ENCODE peak calls at places on chromosomes 4 and X, in six cellular contexts. P is ascending aorta; O is neuronal stem cell; A is naive thymus-derived CD4-positive, alpha-beta T cell; H is right atrium auricular region; X is right cardiac atrium. W is an unnamed sample.

GRCh38 chrX:57930051-57930450 is 19.8 kb upstream of the ZXDA start:
- DNase-seq in P (no peak), O (no peak), A (no peak), H (no peak), X (no peak), W (no peak)

GRCh38 chrX:97315939-97316338 is 432.2 kb downstream of the RPA4 start:
- DNase-seq in P (no peak), O (no peak), A (no peak), H (no peak), X (no peak), W (no peak)

GRCh38 chr4:139454111-139454600 is at the start of gene RAB33B:
- DNase-seq in P (peak; percentile 96), O (no peak), A (no peak), H (peak; percentile 95), X (no peak), W (no peak)

GRCh38 chr4:129453524-129453923 is 357.6 kb downstream of the C4orf33 start:
- DNase-seq in P (no peak), O (no peak), A (no peak), H (no peak), X (no peak), W (no peak)

GRCh38 chr4:121594796-121595526 is 101.8 kb downstream of the ANXA5 start:
- DNase-seq in P (no peak), O (no peak), A (no peak), H (peak; percentile 63), X (no peak), W (no peak)

GRCh38 chr4:20603671-20604313 is 96.5 kb upstream of the PACRGL start:
- DNase-seq in P (no peak), O (no peak), A (no peak), H (no peak), X (no peak), W (no peak)

GRCh38 chrX:17638731-17639130 is 98.6 kb upstream of the SCML1 start:
- DNase-seq in P (no peak), O (no peak), A (no peak), H (no peak), X (no peak), W (no peak)

GRCh38 chr4:175412161-175412560 is 399.9 kb downstream of the GPM6A start:
- DNase-seq in P (no peak), O (no peak), A (no peak), H (no peak), X (no peak), W (no peak)

GRCh38 chr4:86855572-86855971 is 6.4 kb upstream of the SLC10A6 start:
- DNase-seq in P (no peak), O (no peak), A (no peak), H (no peak), X (no peak), W (no peak)

GRCh38 chrX:72001906-72002305 is 91.3 kb downstream of the NHSL2 start:
- DNase-seq in P (no peak), O (no peak), A (no peak), H (no peak), X (no peak), W (no peak)

GRCh38 chr4:148015058-148015457 is 283.2 kb downstream of the ARHGAP10 start:
- DNase-seq in P (no peak), O (no peak), A (no peak), H (no peak), X (no peak), W (no peak)

GRCh38 chrX:20089845-20090244 is 26.9 kb downstream of the MAP7D2 start:
- DNase-seq in P (no peak), O (no peak), A (no peak), H (no peak), X (no peak), W (no peak)

GRCh38 chrX:120001787-120002186 is 58.2 kb upstream of the NKAP start:
- DNase-seq in P (no peak), O (no peak), A (no peak), H (no peak), X (no peak), W (no peak)

DNA sequence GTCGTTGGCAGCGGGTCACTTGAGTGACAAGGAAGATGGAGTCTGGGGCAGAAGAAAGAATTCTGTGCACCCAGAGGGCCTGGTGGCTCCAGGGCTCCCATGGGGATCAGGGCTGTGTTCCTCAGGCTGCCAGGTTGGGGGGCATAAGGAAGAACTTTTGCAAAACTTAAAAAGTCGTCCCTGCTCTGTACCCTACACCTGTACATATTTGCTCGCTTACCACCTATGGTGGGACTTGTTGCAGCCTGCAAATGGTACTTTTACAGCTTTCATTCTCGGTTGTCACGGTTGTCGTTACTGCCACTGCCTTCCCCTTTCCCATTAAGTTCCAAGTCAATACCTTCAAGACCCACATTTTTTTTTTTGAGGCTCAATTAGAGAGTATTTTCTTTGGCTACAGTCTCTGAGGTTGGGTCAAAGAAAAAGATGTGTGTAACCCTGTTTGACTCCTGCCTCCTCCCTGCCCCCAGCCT is 9.1 kb downstream of the ARX start:
- DNase-seq in P (no peak), O (no peak), A (no peak), H (no peak), X (no peak), W (no peak)
- H3K4me3 ChIP-seq in P (no peak overlapping the region), O (no peak overlapping the region), A (no peak overlapping the region), H (no peak overlapping the region), X (no peak overlapping the region), W (no peak overlapping the region)

DNA sequence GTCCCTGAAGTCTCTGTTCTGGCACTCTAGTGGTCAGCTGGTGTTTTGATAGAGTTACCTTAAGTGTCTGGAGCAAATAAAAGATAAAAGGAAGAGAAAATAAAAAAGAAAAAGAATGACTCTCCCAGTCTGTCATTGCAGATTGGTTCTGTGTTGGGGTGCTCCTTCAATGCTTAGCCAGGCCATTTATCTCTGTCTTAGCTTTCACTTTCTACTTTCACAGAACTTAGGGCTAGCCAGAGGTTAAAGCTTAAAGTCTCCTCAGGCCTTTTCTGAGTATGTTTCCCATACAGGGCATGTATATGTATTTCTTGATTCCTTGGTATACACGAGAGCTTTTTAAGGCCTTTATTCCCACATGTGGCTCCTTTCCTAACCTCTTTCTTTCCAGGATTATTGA is 83.1 kb upstream of the TEX13D start:
- DNase-seq in P (no peak), O (no peak), A (no peak), H (no peak), X (no peak), W (no peak)
- H3K4me1 ChIP-seq in P (no peaks in the 10 kb centered on the region), O (no peaks in the 10 kb centered on the region), A (no peaks in the 10 kb centered on the region), H (no peaks in the 10 kb centered on the region), X (no peaks in the 10 kb centered on the region), W (no peaks in the 10 kb centered on the region)

GRCh38 chr4:80054375-80054774 is 18.7 kb downstream of the ANTXR2 start:
- DNase-seq in P (no peak), O (no peak), A (no peak), H (no peak), X (no peak), W (no peak)

GRCh38 chr4:80053140-80053910 is 19.7 kb downstream of the ANTXR2 start:
- DNase-seq in P (no peak), O (no peak), A (no peak), H (no peak), X (no peak), W (no peak)

GRCh38 chr4:80062527-80062926 is 10.5 kb downstream of the ANTXR2 start:
- DNase-seq in P (no peak), O (no peak), A (no peak), H (no peak), X (no peak), W (no peak)

GRCh38 chr4:80058740-80059139 is 14.3 kb downstream of the ANTXR2 start:
- DNase-seq in P (no peak), O (no peak), A (peak; percentile 84), H (no peak), X (no peak), W (no peak)
- H3K4me3 ChIP-seq in P (no peak overlapping the region), O (no peak overlapping the region), A (no peak overlapping the region), H (no peak overlapping the region), X (no peak overlapping the region), W (no peak overlapping the region)

DNA sequence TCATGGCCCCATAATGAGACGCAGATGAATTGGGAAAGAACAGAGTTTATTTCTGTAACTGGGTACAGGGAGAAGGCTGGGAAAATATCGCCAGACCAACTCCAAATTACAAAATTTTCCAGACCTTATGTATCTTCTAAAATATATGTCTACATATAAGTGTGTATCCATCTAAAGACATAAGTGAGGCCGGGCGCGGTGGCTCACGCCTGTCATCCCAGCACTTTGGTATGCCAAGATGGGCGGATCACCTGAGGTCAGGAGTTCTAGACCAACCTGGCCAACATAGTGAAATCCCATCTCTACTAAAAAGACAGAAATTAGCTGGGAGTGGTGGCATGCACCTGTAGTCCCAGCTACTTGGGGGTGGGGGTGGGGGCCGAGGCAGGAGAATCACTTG is 11.7 kb upstream of the DHRSX start:
- DNase-seq in P (peak; percentile 35), O (no peak), A (no peak), H (no peak), X (no peak), W (no peak)
- H3K4me1 ChIP-seq in P (no peaks in the 10 kb centered on the region), O (peaks cover 4% of the 10 kb centered on the region), A (no peaks in the 10 kb centered on the region), H (no peaks in the 10 kb centered on the region), X (no peaks in the 10 kb centered on the region), W (no peaks in the 10 kb centered on the region)

GRCh38 chr4:102871772-102872171 is 3.0 kb downstream of the CISD2 start:
- DNase-seq in P (no peak), O (no peak), A (no peak), H (no peak), X (no peak), W (no peak)
- H3K4me3 ChIP-seq in P (no peak overlapping the region), O (no peak overlapping the region), A (no peak overlapping the region), H (no peak overlapping the region), X (no peak overlapping the region), W (no peak overlapping the region)

GRCh38 chr4:48248559-48248953 is 21.1 kb downstream of the TEC start:
- DNase-seq in P (no peak), O (no peak), A (no peak), H (no peak), X (no peak), W (no peak)

GRCh38 chr4:48244665-48245064 is 25.0 kb downstream of the TEC start:
- DNase-seq in P (no peak), O (no peak), A (no peak), H (no peak), X (no peak), W (no peak)

GRCh38 chr4:48249378-48249777 is 20.3 kb downstream of the TEC start:
- DNase-seq in P (no peak), O (no peak), A (no peak), H (no peak), X (no peak), W (no peak)

GRCh38 chr4:48247878-48248558 is 21.6 kb downstream of the TEC start:
- DNase-seq in P (no peak), O (no peak), A (no peak), H (no peak), X (no peak), W (no peak)

GRCh38 chr4:48247142-48247877 is 22.3 kb downstream of the TEC start:
- DNase-seq in P (no peak), O (no peak), A (no peak), H (no peak), X (no peak), W (no peak)
- H3K4me1 ChIP-seq in P (no peaks in the 10 kb centered on the region), O (no peaks in the 10 kb centered on the region), A (no peaks in the 10 kb centered on the region), H (no peaks in the 10 kb centered on the region), X (peaks cover 2% of the 10 kb centered on the region), W (no peaks in the 10 kb centered on the region)

GRCh38 chr4:3834921-3835521 is 68.8 kb downstream of the ADRA2C start:
- DNase-seq in P (no peak), O (no peak), A (no peak), H (no peak), X (peak; percentile 37), W (peak; percentile 72)
- H3K4me3 ChIP-seq in P (no peak overlapping the region), O (no peak overlapping the region), A (no peak overlapping the region), H (no peak overlapping the region), X (no peak overlapping the region), W (peak overlapping the region; percentile 41)

W was measured in SJCRH30.